ENCODE peak calls at places on chromosomes 12 and 14, in six cellular contexts. X, V, R, C, Y and D are unnamed samples.

GRCh38 chr14:22598896-22599244 is 770 bp downstream of the ABHD4 start:
- DNase-seq in R (no peak), V (peak; percentile 83), Y (peak; percentile 82), C (peak; percentile 61), X (peak; percentile 73), D (no peak)

GRCh38 chr12:6361834-6362233 is 13.5 kb downstream of the SCNN1A start:
- DNase-seq in V (no peak), X (no peak), R (peak; percentile 62), Y (no peak), C (no peak), D (no peak)

GRCh38 chr12:71799105-71799504 is 40.5 kb upstream of the TBC1D15 start:
- DNase-seq in C (no peak), Y (peak; percentile 34), X (peak; percentile 16), V (no peak), R (no peak), D (no peak)

GRCh38 chr14:38828183-38828877 is 274.7 kb downstream of the SEC23A start:
- DNase-seq in X (no peak), Y (no peak), R (no peak), V (no peak), C (no peak), D (no peak)

GRCh38 chr14:64220056-64220455 is 74.1 kb downstream of the ESR2 start:
- DNase-seq in X (no peak), R (no peak), V (no peak), Y (no peak), C (no peak), D (no peak)

GRCh38 chr14:99511421-99512109 is 30.4 kb downstream of the CCNK start:
- DNase-seq in X (no peak), C (no peak), Y (no peak), V (peak; percentile 6), R (no peak), D (no peak)

GRCh38 chr12:77686760-77687159 is 143.9 kb upstream of the NAV3 start:
- DNase-seq in R (no peak), C (no peak), X (peak; percentile 20), Y (no peak), V (no peak), D (no peak)

GRCh38 chr14:93036652-93037341 is 78.9 kb downstream of the ITPK1 start:
- DNase-seq in C (no peak), R (no peak), V (no peak), Y (no peak), X (no peak), D (no peak)

GRCh38 chr14:77458249-77458950 is 507 bp downstream of the AHSA1 start:
- DNase-seq in Y (peak; percentile 39), X (peak; percentile 65), R (no peak), C (peak; percentile 42), V (peak; percentile 58), D (no peak)

GRCh38 chr12:11578461-11578993 is 70.9 kb upstream of the ETV6 start:
- DNase-seq in R (no peak), Y (no peak), C (no peak), X (no peak), V (no peak), D (no peak)

GRCh38 chr14:51860836-51861583 is 598 bp downstream of the GNG2 start:
- DNase-seq in X (no peak), Y (no peak), C (no peak), R (no peak), V (no peak), D (no peak)

GRCh38 chr14:22547309-22547947 is 41.6 kb downstream of the DAD1 start:
- DNase-seq in X (no peak), C (no peak), R (no peak), Y (no peak), V (no peak), D (no peak)

GRCh38 chr12:112198120-112198733 is 72.9 kb downstream of the TRAFD1 start:
- DNase-seq in C (peak; percentile 77), Y (peak; percentile 17), V (peak; percentile 78), R (no peak), X (peak; percentile 94), D (peak; percentile 21)

GRCh38 chr12:76633415-76633814 is 73.8 kb upstream of the OSBPL8 start:
- DNase-seq in C (no peak), X (no peak), R (no peak), V (no peak), Y (no peak), D (no peak)

GRCh38 chr14:75845136-75845804 is 136.5 kb downstream of the TGFB3 start:
- DNase-seq in V (no peak), R (no peak), Y (no peak), X (no peak), C (no peak), D (no peak)

GRCh38 chr14:44833376-44833775 is 128.4 kb downstream of the KLHL28 start:
- DNase-seq in Y (peak; percentile 17), V (peak; percentile 13), X (no peak), R (no peak), C (no peak), D (peak; percentile 28)

GRCh38 chr12:54004841-54005530 is 3.8 kb upstream of the HOXC8 start:
- DNase-seq in R (no peak), Y (no peak), X (peak; percentile 76), C (no peak), V (no peak), D (no peak)

GRCh38 chr12:54002278-54002914 is 2.4 kb downstream of the HOXC9 start:
- DNase-seq in C (no peak), Y (no peak), X (no peak), R (no peak), V (no peak), D (no peak)

GRCh38 chr12:54004063-54004840 is 4.3 kb downstream of the HOXC9 start:
- DNase-seq in X (no peak), R (no peak), Y (no peak), C (no peak), V (no peak), D (no peak)

GRCh38 chr12:54002915-54003339 is 3.0 kb downstream of the HOXC9 start:
- DNase-seq in V (no peak), R (no peak), C (no peak), Y (no peak), X (no peak), D (no peak)

DNA sequence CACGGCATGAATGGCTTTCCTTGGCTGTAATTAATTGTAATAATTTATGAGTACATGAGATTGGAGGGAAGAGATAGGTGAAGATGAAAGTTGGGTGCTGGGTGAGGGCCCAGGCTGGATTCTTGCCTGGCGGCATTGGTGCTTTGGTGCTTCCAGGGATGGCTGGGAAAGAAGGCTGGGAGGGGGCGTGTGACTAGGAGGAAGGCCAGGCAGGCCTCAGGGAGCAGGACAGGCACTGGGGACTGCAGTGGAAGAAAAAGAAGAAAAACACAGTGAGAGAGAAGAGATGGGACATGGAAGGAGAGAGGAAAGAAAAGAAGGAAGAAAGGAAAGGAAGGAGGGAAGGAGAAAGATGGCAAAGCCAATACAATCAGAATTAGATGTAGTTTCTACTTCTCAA is 3.7 kb downstream of the HOXC9 start:
- DNase-seq in V (no peak), R (no peak), X (no peak), Y (no peak), C (no peak), D (no peak)
- H3K27me3 ChIP-seq in V (peaks cover 95% of the 10 kb centered on the region), R (no peaks in the 10 kb centered on the region), X (peaks cover 100% of the 10 kb centered on the region), Y (no peaks in the 10 kb centered on the region), C (no peaks in the 10 kb centered on the region), D (peaks cover 23% of the 10 kb centered on the region)

GRCh38 chr12:53967451-53968059 is 5.4 kb upstream of the HOXC11 start:
- DNase-seq in V (no peak), Y (no peak), X (no peak), C (no peak), R (no peak), D (no peak)
- H3K27me3 ChIP-seq in V (peaks cover 100% of the 10 kb centered on the region), Y (peaks cover 2% of the 10 kb centered on the region), X (peaks cover 100% of the 10 kb centered on the region), C (no peaks in the 10 kb centered on the region), R (peaks cover 31% of the 10 kb centered on the region), D (peaks cover 87% of the 10 kb centered on the region)

GRCh38 chr12:49549735-49550710 is 11.2 kb downstream of the KCNH3 start:
- DNase-seq in R (no peak), C (no peak), Y (no peak), V (no peak), X (no peak), D (no peak)
- H3K27me3 ChIP-seq in R (no peaks in the 10 kb centered on the region), C (no peaks in the 10 kb centered on the region), Y (no peaks in the 10 kb centered on the region), V (peaks cover 28% of the 10 kb centered on the region), X (peaks cover 80% of the 10 kb centered on the region), D (peaks cover 52% of the 10 kb centered on the region)

GRCh38 chr12:57239587-57240068 is 10.1 kb downstream of the SHMT2 start:
- DNase-seq in X (peak; percentile 44), C (no peak), V (no peak), Y (peak; percentile 17), R (no peak), D (no peak)
- H3K27me3 ChIP-seq in X (peaks cover 90% of the 10 kb centered on the region), C (peaks cover 9% of the 10 kb centered on the region), V (peaks cover 78% of the 10 kb centered on the region), Y (peaks cover 4% of the 10 kb centered on the region), R (no peaks in the 10 kb centered on the region), D (peaks cover 92% of the 10 kb centered on the region)

GRCh38 chr12:132433641-132434395 is 56.1 kb upstream of the FBRSL1 start:
- DNase-seq in R (no peak), X (no peak), Y (no peak), V (no peak), C (no peak), D (no peak)

GRCh38 chr12:132432126-132432525 is 57.8 kb upstream of the FBRSL1 start:
- DNase-seq in R (no peak), Y (no peak), V (no peak), X (no peak), C (no peak), D (no peak)

GRCh38 chr12:132435486-132436187 is 54.3 kb upstream of the FBRSL1 start:
- DNase-seq in Y (no peak), C (no peak), R (no peak), V (no peak), X (no peak), D (no peak)

GRCh38 chr12:132430838-132431826 is 58.8 kb upstream of the FBRSL1 start:
- DNase-seq in Y (no peak), V (no peak), X (peak; percentile 46), C (peak; percentile 71), R (no peak), D (no peak)

DNA sequence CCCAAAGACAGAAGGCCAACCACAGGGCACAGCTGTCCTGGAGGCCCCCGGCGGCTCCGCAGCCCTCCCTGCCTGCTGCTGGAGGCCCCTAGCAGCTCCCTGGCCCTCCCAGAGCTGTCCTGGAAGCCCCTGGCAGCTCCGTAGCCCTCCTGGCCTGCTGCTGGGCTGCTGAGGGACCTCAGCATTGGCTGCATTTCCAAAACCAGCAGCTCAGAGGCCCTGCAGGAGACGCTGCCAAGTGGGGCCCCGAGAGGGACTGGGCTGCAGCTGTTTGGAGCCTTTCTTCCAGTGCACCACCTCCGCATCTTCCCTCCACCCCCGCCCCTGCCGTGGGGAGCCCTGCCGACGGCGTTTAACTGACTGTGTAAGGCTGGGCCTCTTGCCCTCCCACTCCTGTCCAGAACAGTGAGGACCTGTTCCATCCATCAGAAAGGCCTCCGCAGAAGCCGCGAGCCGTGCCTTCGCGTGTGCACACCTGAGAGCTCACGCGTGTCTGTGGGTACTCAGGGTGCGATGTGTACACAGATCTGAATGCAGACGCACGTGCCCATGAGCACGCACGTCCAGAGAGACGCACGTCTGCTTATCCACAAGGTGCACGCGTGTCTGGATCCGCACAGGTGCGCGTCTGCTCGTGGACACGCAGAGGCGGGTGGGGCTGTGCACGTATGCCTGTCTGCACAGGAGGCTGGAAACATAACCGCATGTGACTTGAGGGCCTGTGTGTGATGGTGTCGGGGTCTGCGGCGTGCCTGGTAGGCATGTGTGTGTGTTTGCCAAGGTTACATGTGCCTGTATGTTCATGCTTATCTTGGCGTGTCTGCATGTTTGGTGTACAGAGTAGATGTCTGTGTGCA is 57.0 kb upstream of the FBRSL1 start:
- DNase-seq in Y (no peak), C (no peak), R (peak; percentile 37), X (no peak), V (peak; percentile 64), D (no peak)
- H3K27me3 ChIP-seq in Y (peaks cover 8% of the 10 kb centered on the region), C (no peaks in the 10 kb centered on the region), R (peaks cover 29% of the 10 kb centered on the region), X (peaks cover 54% of the 10 kb centered on the region), V (no peaks in the 10 kb centered on the region), D (peaks cover 69% of the 10 kb centered on the region)